ENCODE peak calls at places on chromosomes 2 and 18, in five cellular contexts. H is GF-D8, Z is RCC 7860, V is AG09309, X is neural crest cell. P is an unnamed sample.

GRCh38 chr2:11533278-11534077 is at the start of gene GREB1:
- DNase-seq in H (no peak), Z (no peak), X (no peak), V (peak; percentile 28), P (no peak)

GRCh38 chr2:112621792-112622527 is 23.8 kb upstream of the SLC20A1 start:
- DNase-seq in V (peak; percentile 71), Z (peak; percentile 35), X (no peak), H (no peak), P (no peak)

GRCh38 chr2:42102606-42103450 is 55.0 kb downstream of the PKDCC start:
- DNase-seq in X (peak; percentile 50), H (no peak), Z (peak; percentile 72), V (no peak), P (no peak)

GRCh38 chr2:11663427-11663826 is 6.6 kb downstream of the NTSR2 start:
- DNase-seq in X (no peak), V (no peak), H (no peak), Z (no peak), P (no peak)

GRCh38 chr2:20430461-20431302 is 16.2 kb upstream of the RHOB start:
- DNase-seq in H (no peak), Z (peak; percentile 64), X (no peak), V (no peak), P (no peak)

GRCh38 chr2:144943986-144944385 is 424.1 kb upstream of the ZEB2 start:
- DNase-seq in H (no peak), X (no peak), Z (no peak), V (no peak), P (peak; percentile 94)

GRCh38 chr2:11809586-11810236 is 63.3 kb downstream of the LPIN1 start:
- DNase-seq in H (no peak), Z (no peak), V (no peak), X (no peak), P (no peak)

GRCh38 chr18:10249270-10249669 is 205.2 kb upstream of the APCDD1 start:
- DNase-seq in H (no peak), X (no peak), V (no peak), Z (no peak), P (no peak)

GRCh38 chr2:14634223-14634884 is 1.8 kb downstream of the LRATD1 start:
- DNase-seq in H (no peak), V (no peak), X (peak; percentile 68), Z (no peak), P (peak; percentile 76)

GRCh38 chr2:45706028-45706427 is 54.6 kb downstream of the PRKCE start:
- DNase-seq in Z (no peak), H (no peak), V (no peak), X (no peak), P (no peak)

GRCh38 chr2:168254158-168254935 is 7.0 kb upstream of the STK39 start:
- DNase-seq in V (no peak), X (no peak), Z (no peak), H (no peak), P (no peak)

GRCh38 chr18:48777737-48778111 is 173.0 kb downstream of the SMAD7 start:
- DNase-seq in Z (no peak), V (no peak), X (no peak), H (no peak), P (no peak)

GRCh38 chr2:78992451-78992806 is 33.1 kb upstream of the REG3G start:
- DNase-seq in V (no peak), X (peak; percentile 26), Z (no peak), H (no peak), P (no peak)

GRCh38 chr2:190930411-190930810 is 49.8 kb downstream of the GLS start:
- DNase-seq in Z (peak; percentile 52), X (no peak), V (no peak), H (no peak), P (no peak)

GRCh38 chr2:46392561-46393351 is 86.6 kb upstream of the TMEM247 start:
- DNase-seq in V (no peak), Z (no peak), H (no peak), X (no peak), P (no peak)

GRCh38 chr2:8168876-8169275 is 513.0 kb upstream of the ID2 start:
- DNase-seq in Z (no peak), X (no peak), H (no peak), V (no peak), P (no peak)

GRCh38 chr2:226652388-226652787 is 147.2 kb downstream of the IRS1 start:
- DNase-seq in H (no peak), Z (peak; percentile 99), V (peak; percentile 81), X (no peak), P (peak; percentile 85)

GRCh38 chr2:16256601-16257000 is 316.3 kb downstream of the MYCN start:
- DNase-seq in H (no peak), Z (no peak), V (no peak), X (no peak), P (no peak)

GRCh38 chr2:101912545-101912944 is 79.2 kb upstream of the IL1R2 start:
- DNase-seq in Z (no peak), X (no peak), V (no peak), H (no peak), P (no peak)

GRCh38 chr18:51020536-51020935 is 9.5 kb upstream of the SMAD4 start:
- DNase-seq in V (no peak), X (no peak), H (no peak), Z (no peak), P (no peak)

GRCh38 chr2:122643725-122644329 is 888.4 kb downstream of the TSN start:
- DNase-seq in H (no peak), V (peak; percentile 8), X (no peak), Z (peak; percentile 59), P (peak; percentile 62)

GRCh38 chr2:74915743-74916142 is 42.7 kb upstream of the POLE4 start:
- DNase-seq in H (no peak), Z (peak; percentile 50), X (no peak), V (no peak), P (no peak)

P was measured in NCI-H460.